ENCODE peak calls at places on chromosome 1, in five cellular contexts. J is effector memory CD8-positive, alpha-beta T cell; D is RCC 7860; X is activated CD8-positive, alpha-beta T cell treated with anti-CD3 and anti-CD28 coated beads for 36 hours; I is pancreas. Q is an unnamed sample.

GRCh38 chr1:202571719-202572339 is 138.4 kb downstream of the SYT2 start:
- DNase-seq in J (peak), D (peak), X (peak), I (no peak), Q (peak)

GRCh38 chr1:196608401-196609113 is at the start of gene KCNT2:
- DNase-seq in J (no peak), D (no peak), X (peak), I (peak), Q (no peak)

GRCh38 chr1:244011251-244011650 is 39.8 kb upstream of the ZBTB18 start:
- DNase-seq in J (no peak), D (no peak), X (no peak), I (no peak), Q (no peak)

GRCh38 chr1:209800984-209801834 is 4.7 kb downstream of the IRF6 start:
- DNase-seq in J (no peak), D (no peak), X (no peak), I (no peak), Q (no peak)

GRCh38 chr1:155909894-155910293 is 1.3 kb downstream of the RIT1 start:
- DNase-seq in J (no peak), D (peak), X (no peak), I (no peak), Q (no peak)

GRCh38 chr1:194369622-194370021 is 1183.2 kb upstream of the B3GALT2 start:
- DNase-seq in J (no peak), D (no peak), X (no peak), I (no peak), Q (no peak)

GRCh38 chr1:244273262-244273844 is 178.4 kb downstream of the ADSS2 start:
- DNase-seq in J (no peak), D (no peak), X (no peak), I (no peak), Q (no peak)

GRCh38 chr1:186465956-186466355 is 5.0 kb upstream of the PDC start:
- DNase-seq in J (no peak), D (no peak), X (no peak), I (no peak), Q (no peak)

GRCh38 chr1:246647113-246647512 is 77.1 kb upstream of the SCCPDH start:
- DNase-seq in J (no peak), D (no peak), X (no peak), I (no peak), Q (no peak)